ENCODE peak calls at places on chromosomes 13 and 19, in ten cellular contexts. T, F, D, S, U, Z, I, B, V and X are unnamed samples.

GRCh38 chr13:111166882-111167281 is 51.8 kb downstream of the ARHGEF7 start:
- DNase-seq in T (no peak), F (no peak), D (no peak), S (no peak), U (no peak), Z (no peak), I (no peak), B (no peak), V (no peak), X (no peak)

GRCh38 chr13:113765241-113765910 is 6.3 kb downstream of the TMEM255B start:
- DNase-seq in T (no peak), F (no peak), D (no peak), S (no peak), U (no peak), Z (peak), I (no peak), B (peak), V (peak), X (no peak)

GRCh38 chr13:85651440-85651839 is 147.8 kb downstream of the SLITRK6 start:
- DNase-seq in T (no peak), F (no peak), D (no peak), S (no peak), U (no peak), Z (no peak), I (no peak), B (no peak), V (no peak), X (no peak)

GRCh38 chr13:42014119-42014518 is 34.3 kb upstream of the DGKH start:
- DNase-seq in T (no peak), F (no peak), D (no peak), S (no peak), U (no peak), Z (no peak), I (no peak), B (no peak), V (no peak), X (no peak)

GRCh38 chr13:32113564-32113963 is 82.0 kb downstream of the FRY start:
- DNase-seq in T (no peak), F (no peak), D (no peak), S (no peak), U (no peak), Z (no peak), I (no peak), B (no peak), V (no peak), X (no peak)

GRCh38 chr13:40536443-40537113 is 129.9 kb downstream of the FOXO1 start:
- DNase-seq in T (no peak), F (no peak), D (no peak), S (peak), U (no peak), Z (peak), I (no peak), B (peak), V (no peak), X (no peak)

GRCh38 chr13:31803327-31803726 is 64.0 kb downstream of the RXFP2 start:
- DNase-seq in T (no peak), F (no peak), D (no peak), S (no peak), U (no peak), Z (no peak), I (no peak), B (no peak), V (no peak), X (no peak)

GRCh38 chr13:59641261-59641660 is 522.5 kb downstream of the DIAPH3 start:
- DNase-seq in T (no peak), F (peak), D (no peak), S (no peak), U (no peak), Z (no peak), I (peak), B (peak), V (no peak), X (no peak)

GRCh38 chr13:93146584-93147292 is 79.9 kb upstream of the GPC6 start:
- DNase-seq in T (no peak), F (no peak), D (no peak), S (no peak), U (no peak), Z (no peak), I (no peak), B (no peak), V (no peak), X (no peak)

GRCh38 chr13:72255908-72256307 is 388.9 kb upstream of the DACH1 start:
- DNase-seq in T (no peak), F (peak), D (no peak), S (peak), U (no peak), Z (no peak), I (peak), B (peak), V (no peak), X (peak)

GRCh38 chr13:111241006-111241755 is 79.3 kb upstream of the TEX29 start:
- DNase-seq in T (no peak), F (peak), D (no peak), S (no peak), U (no peak), Z (no peak), I (peak), B (no peak), V (no peak), X (peak)

GRCh38 chr19:10797541-10798256 is 38.3 kb downstream of the TMED1 start:
- DNase-seq in T (no peak), F (no peak), D (no peak), S (no peak), U (no peak), Z (no peak), I (no peak), B (no peak), V (no peak), X (peak)

GRCh38 chr13:66365101-66365500 is 865.0 kb downstream of the PCDH9 start:
- DNase-seq in T (no peak), F (no peak), D (no peak), S (no peak), U (no peak), Z (no peak), I (no peak), B (no peak), V (no peak), X (no peak)

GRCh38 chr19:50556236-50557008 is 11.8 kb downstream of the LRRC4B start:
- DNase-seq in T (peak), F (peak), D (peak), S (peak), U (peak), Z (peak), I (peak), B (peak), V (peak), X (peak)

GRCh38 chr13:70568571-70568970 is 460.3 kb upstream of the KLHL1 start:
- DNase-seq in T (no peak), F (no peak), D (no peak), S (no peak), U (no peak), Z (no peak), I (peak), B (no peak), V (no peak), X (no peak)

GRCh38 chr13:89363144-89363543 is 1692.0 kb downstream of the SLITRK5 start:
- DNase-seq in T (no peak), F (no peak), D (no peak), S (no peak), U (no peak), Z (no peak), I (no peak), B (peak), V (no peak), X (no peak)

GRCh38 chr13:50124536-50125305 is 109.5 kb downstream of the KCNRG start:
- DNase-seq in T (peak), F (peak), D (no peak), S (peak), U (peak), Z (peak), I (peak), B (peak), V (peak), X (no peak)

DNA sequence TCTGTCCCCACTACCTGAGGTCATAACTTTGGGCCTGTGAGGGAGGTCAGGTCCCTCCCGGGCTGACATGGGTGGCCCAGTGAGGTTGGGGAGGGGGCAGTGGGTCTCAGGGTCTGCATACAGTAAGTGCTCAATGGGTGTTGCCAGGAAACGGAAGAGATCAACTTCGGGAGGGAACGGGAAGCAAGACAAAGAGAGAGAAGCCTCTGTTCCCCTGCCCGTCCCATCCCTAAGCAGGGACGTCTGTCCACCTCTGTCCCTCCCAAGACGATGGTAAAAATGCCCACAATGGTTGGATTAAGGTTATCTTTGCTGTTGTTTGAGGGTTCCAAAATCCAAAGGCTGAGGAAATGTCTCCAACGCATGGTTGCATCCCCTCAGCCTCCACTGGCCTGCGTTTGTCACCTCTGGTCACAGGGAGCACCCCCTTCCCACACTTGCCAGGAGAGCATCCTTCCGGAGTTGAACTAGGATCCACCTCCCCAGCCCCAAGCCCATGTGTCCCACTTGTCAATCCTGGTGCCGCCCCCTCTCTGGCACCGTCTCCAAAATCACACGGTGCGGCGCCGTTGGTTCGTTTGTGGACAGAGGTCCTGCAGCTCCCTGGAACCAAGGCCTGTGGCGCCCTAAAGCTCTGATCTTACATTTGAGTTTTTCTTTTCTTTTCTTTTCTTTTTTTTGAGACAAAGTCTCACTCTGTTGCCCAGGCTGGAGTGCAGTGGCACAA is 774 bp upstream of the HOMER3 start:
- DNase-seq in T (no peak), F (peak), D (no peak), S (no peak), U (peak), Z (peak), I (peak), B (peak), V (no peak), X (no peak)
- H3K27ac ChIP-seq in T (no peak), F (no peak), D (peak), S (no peak), U (peak), Z (no peak), I (no peak), B (no peak), V (peak), X (no peak)

DNA sequence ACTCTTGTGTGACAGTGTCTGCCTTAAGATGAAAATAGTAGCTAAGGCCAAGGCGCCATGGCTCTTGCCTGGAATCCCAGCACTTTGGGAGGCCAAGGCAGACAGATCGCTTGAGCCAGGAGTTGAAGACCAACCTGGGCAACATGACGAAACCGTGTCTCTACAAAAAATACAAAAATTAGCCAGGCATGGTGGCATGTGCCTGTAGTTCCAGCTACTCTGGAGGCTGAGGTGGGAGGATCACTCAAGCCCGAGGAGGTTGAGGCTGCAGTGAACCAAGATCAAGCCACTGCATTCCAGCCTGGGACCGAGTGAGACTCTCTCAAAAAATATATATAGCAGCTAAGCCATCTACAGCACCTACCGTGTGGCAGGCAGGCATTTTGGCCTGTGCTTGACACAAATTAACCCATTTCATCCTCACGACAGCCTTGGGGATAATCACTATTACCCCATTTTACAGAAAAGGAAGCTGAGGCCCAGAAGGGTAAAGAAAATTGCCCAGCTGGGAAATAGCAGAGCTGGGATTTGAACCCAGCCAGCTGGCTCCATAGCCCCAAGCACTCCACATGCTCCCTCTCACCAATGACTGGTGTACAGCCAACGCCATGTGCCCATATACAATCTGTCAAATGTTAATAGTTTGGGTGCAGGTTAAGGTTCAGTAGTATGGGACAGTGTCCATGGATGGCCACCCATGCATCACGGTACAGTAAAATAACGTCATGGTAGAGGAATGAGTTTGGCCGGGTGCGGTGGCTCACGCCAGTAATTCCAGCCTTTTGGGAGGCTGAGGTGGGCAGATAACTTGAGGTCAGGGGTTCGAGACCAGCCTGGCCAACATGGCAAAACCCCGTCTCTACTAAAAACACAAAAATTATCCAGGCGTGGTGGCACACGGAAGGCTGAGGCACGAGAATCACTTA is 3.1 kb downstream of the SLC1A5 start:
- DNase-seq in T (no peak), F (no peak), D (no peak), S (no peak), U (no peak), Z (no peak), I (no peak), B (no peak), V (no peak), X (no peak)
- H3K27ac ChIP-seq in T (peak), F (peak), D (peak), S (peak), U (peak), Z (peak), I (peak), B (peak), V (peak), X (no peak)

GRCh38 chr19:29882719-29883105 is 59.3 kb upstream of the URI1 start:
- DNase-seq in T (no peak), F (peak), D (no peak), S (no peak), U (no peak), Z (no peak), I (no peak), B (peak), V (no peak), X (no peak)
- H3K27ac ChIP-seq in T (no peak), F (no peak), D (no peak), S (no peak), U (no peak), Z (no peak), I (no peak), B (no peak), V (no peak), X (no peak)

GRCh38 chr19:868458-869244 is 9.2 kb downstream of the CFD start:
- DNase-seq in T (no peak), F (no peak), D (no peak), S (no peak), U (no peak), Z (no peak), I (no peak), B (peak), V (no peak), X (no peak)
- H3K27ac ChIP-seq in T (no peak), F (no peak), D (peak), S (peak), U (peak), Z (peak), I (no peak), B (no peak), V (peak), X (no peak)

GRCh38 chr13:75181906-75182305 is 300.1 kb downstream of the TBC1D4 start:
- DNase-seq in T (no peak), F (no peak), D (no peak), S (no peak), U (no peak), Z (peak), I (no peak), B (no peak), V (no peak), X (no peak)
- H3K27ac ChIP-seq in T (no peak), F (no peak), D (no peak), S (no peak), U (no peak), Z (peak), I (no peak), B (no peak), V (no peak), X (no peak)

DNA sequence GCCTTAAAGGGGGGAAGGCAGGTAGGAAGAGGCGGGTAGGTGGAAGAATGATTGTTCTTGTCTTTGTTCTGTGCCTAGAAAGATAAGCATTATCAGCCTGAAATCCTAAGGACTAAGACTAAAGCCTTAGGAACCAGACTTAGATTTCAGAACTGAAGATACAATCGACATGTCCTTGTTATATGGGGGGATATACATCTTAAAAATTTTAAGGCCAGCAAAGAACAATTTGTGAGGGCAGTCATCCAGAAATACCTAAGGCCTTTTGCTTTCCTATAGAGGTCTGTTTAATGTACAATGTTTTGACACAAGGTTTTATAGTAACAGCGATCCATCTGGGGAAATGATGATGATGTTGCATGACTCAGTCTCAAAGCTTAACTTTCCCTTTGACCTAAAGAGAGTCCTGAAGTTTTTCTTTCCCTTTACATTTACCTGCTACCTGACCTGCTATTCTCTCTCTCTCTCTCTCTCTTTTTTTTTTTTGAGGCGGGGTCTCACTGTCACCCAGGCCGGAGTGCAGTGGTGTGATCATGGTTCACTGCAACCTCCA is 20.2 kb upstream of the CEACAM6 start:
- DNase-seq in T (no peak), F (no peak), D (no peak), S (no peak), U (no peak), Z (no peak), I (no peak), B (no peak), V (no peak), X (no peak)
- H3K27ac ChIP-seq in T (no peak), F (no peak), D (peak), S (peak), U (no peak), Z (no peak), I (no peak), B (no peak), V (no peak), X (no peak)

GRCh38 chr19:23980805-23981204 is 66.1 kb downstream of the ZNF726 start:
- DNase-seq in T (no peak), F (no peak), D (no peak), S (no peak), U (no peak), Z (no peak), I (no peak), B (no peak), V (no peak), X (no peak)

GRCh38 chr19:23983406-23983805 is 68.7 kb downstream of the ZNF726 start:
- DNase-seq in T (no peak), F (no peak), D (no peak), S (no peak), U (no peak), Z (no peak), I (no peak), B (no peak), V (no peak), X (no peak)

GRCh38 chr19:23978068-23978467 is 63.4 kb downstream of the ZNF726 start:
- DNase-seq in T (no peak), F (no peak), D (no peak), S (no peak), U (no peak), Z (no peak), I (no peak), B (no peak), V (no peak), X (no peak)

GRCh38 chr19:23986623-23987022 is 71.9 kb downstream of the ZNF726 start:
- DNase-seq in T (no peak), F (no peak), D (no peak), S (no peak), U (no peak), Z (no peak), I (no peak), B (no peak), V (no peak), X (no peak)

GRCh38 chr19:23981863-23982262 is 67.2 kb downstream of the ZNF726 start:
- DNase-seq in T (no peak), F (no peak), D (no peak), S (no peak), U (no peak), Z (no peak), I (no peak), B (no peak), V (no peak), X (no peak)
- H3K27ac ChIP-seq in T (no peak), F (no peak), D (no peak), S (no peak), U (no peak), Z (no peak), I (no peak), B (no peak), V (no peak), X (no peak)